ENCODE peak calls at places on chromosomes 5 and 9, in five cellular contexts. K, Y, S, W and F are unnamed samples.

GRCh38 chr5:607541-608285 is 4.4 kb upstream of the CEP72 start:
- DNase-seq in S (no peak), W (no peak), K (no peak), Y (peak; percentile 17), F (no peak)

GRCh38 chr5:72955143-72955767 is 586 bp upstream of the FCHO2 start:
- DNase-seq in Y (peak; percentile 78), W (no peak), K (peak; percentile 91), S (peak; percentile 68), F (no peak)

GRCh38 chr9:8188720-8189407 is 389.3 kb upstream of the DMAC1 start:
- DNase-seq in Y (no peak), S (no peak), W (no peak), K (no peak), F (no peak)

GRCh38 chr9:16899611-16900010 is 29.1 kb upstream of the BNC2 start:
- DNase-seq in W (no peak), S (no peak), K (no peak), Y (no peak), F (no peak)

GRCh38 chr5:39584921-39585320 is 160.1 kb upstream of the DAB2 start:
- DNase-seq in S (no peak), K (no peak), Y (no peak), W (no peak), F (no peak)

GRCh38 chr5:178249191-178249989 is 16.8 kb upstream of the PHYKPL start:
- DNase-seq in S (no peak), Y (no peak), K (no peak), W (peak; percentile 39), F (no peak)

GRCh38 chr5:137220523-137220927 is 278.6 kb downstream of the SPOCK1 start:
- DNase-seq in Y (peak; percentile 30), S (peak; percentile 92), K (no peak), W (no peak), F (no peak)

GRCh38 chr5:147407094-147407681 is 102.7 kb downstream of the DPYSL3 start:
- DNase-seq in W (no peak), S (no peak), Y (no peak), K (no peak), F (no peak)

DNA sequence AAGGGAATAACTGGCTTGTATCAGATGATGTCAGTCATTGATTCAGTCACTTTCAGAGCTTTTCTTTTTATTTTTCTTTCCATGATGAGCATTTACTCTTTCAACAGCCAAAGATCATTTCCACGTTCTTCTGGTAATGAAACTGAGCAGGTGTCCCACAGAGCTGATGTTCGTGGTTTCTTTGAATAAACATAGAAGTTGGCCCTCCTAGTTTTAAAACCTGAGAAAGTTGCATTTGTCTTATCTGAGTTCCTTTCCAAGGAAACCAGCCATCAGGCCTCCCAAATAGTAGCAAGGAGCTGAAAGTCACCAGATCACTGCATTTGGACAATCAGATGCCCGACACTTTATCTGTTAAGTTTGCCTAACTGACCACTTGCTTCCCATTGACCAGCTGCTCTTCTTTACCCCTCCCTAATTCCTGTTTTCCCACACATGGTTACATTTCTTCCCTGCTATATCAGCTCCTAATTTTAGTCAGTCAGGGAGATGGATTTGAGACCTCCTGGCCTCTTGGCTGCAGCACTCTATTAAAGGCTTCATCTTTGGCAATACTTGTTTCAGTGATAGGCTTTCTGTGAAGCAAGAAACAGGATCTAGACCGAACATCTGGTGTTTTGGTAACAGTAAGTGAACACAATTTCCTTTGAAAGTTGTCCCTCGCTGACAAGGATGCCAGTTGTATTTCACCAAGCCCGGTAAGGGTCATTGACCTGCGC is 420.8 kb downstream of the CHSY3 start:
- DNase-seq in Y (no peak), S (no peak), K (no peak), W (no peak), F (no peak)
- H3K27ac ChIP-seq in Y (no peak overlapping the region), S (no peak overlapping the region), K (no peak overlapping the region), W (no peak overlapping the region), F (no peak overlapping the region)

GRCh38 chr5:168939131-168939530 is 360.0 kb upstream of the PANK3 start:
- DNase-seq in S (no peak), K (no peak), Y (no peak), W (no peak), F (no peak)
- H3K36me3 ChIP-seq in S (no peaks in the 10 kb centered on the region), K (no peaks in the 10 kb centered on the region), Y (no peaks in the 10 kb centered on the region), W (no peaks in the 10 kb centered on the region), F (no peaks in the 10 kb centered on the region)

GRCh38 chr9:38622083-38622674 is 1.8 kb upstream of the ANKRD18A start:
- DNase-seq in W (no peak), K (peak; percentile 46), Y (peak; percentile 61), S (no peak), F (no peak)
- H3K27ac ChIP-seq in W (no peak overlapping the region), K (no peak overlapping the region), Y (peak overlapping the region; percentile 95), S (no peak overlapping the region), F (peak overlapping the region; percentile 66)

GRCh38 chr5:132870801-132871200 is 2.7 kb upstream of the LEAP2 start:
- DNase-seq in S (no peak), Y (no peak), W (no peak), K (no peak), F (no peak)

GRCh38 chr5:132873119-132873929 is at the start of gene LEAP2:
- DNase-seq in S (no peak), W (no peak), Y (peak; percentile 63), K (no peak), F (no peak)

GRCh38 chr5:132871885-132872284 is 1.6 kb upstream of the LEAP2 start:
- DNase-seq in Y (no peak), W (no peak), K (no peak), S (no peak), F (no peak)

GRCh38 chr5:132872788-132873118 is 715 bp upstream of the LEAP2 start:
- DNase-seq in W (no peak), Y (no peak), S (no peak), K (no peak), F (no peak)

DNA sequence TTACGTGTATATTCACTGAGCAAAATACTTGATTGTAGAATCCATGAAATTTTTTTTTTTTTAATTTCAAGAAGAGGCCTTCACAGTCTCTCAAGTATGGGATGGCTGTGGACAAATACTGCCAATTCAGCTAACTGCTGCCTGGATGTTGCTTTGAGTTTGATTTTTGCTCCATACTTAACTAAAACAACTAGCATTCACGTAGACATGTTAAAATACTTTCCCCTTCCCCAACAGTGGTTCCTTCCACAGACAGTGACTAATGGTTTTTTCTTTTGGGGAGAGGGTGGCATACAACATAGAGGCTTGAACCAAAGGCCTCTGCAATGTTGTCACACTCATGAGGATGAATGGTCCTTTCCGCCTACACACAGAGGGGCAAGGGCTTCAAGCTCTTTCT is 2.0 kb upstream of the LEAP2 start:
- DNase-seq in W (no peak), S (no peak), Y (no peak), K (no peak), F (no peak)
- H3K36me3 ChIP-seq in W (no peaks in the 10 kb centered on the region), S (peaks cover 20% of the 10 kb centered on the region), Y (no peaks in the 10 kb centered on the region), K (peaks cover 11% of the 10 kb centered on the region), F (peaks cover 13% of the 10 kb centered on the region)

GRCh38 chr9:33374190-33374589 is 28.2 kb downstream of the AQP7 start:
- DNase-seq in K (no peak), S (no peak), Y (no peak), W (no peak), F (no peak)
- H3K27ac ChIP-seq in K (no peak overlapping the region), S (no peak overlapping the region), Y (no peak overlapping the region), W (no peak overlapping the region), F (no peak overlapping the region)

GRCh38 chr5:79636981-79637733 is 24.9 kb downstream of the TENT2 start:
- DNase-seq in S (no peak), K (no peak), W (no peak), Y (no peak), F (no peak)

GRCh38 chr5:79642210-79642609 is 30.0 kb downstream of the TENT2 start:
- DNase-seq in K (no peak), W (no peak), Y (no peak), S (no peak), F (no peak)

GRCh38 chr5:79641414-79641813 is 29.2 kb downstream of the TENT2 start:
- DNase-seq in K (no peak), S (no peak), W (no peak), Y (no peak), F (no peak)

GRCh38 chr5:79640571-79641055 is 28.4 kb downstream of the TENT2 start:
- DNase-seq in K (no peak), W (no peak), Y (no peak), S (no peak), F (no peak)
- H3K36me3 ChIP-seq in K (no peaks in the 10 kb centered on the region), W (peaks cover 5% of the 10 kb centered on the region), Y (no peaks in the 10 kb centered on the region), S (peaks cover 21% of the 10 kb centered on the region), F (peaks cover 19% of the 10 kb centered on the region)

GRCh38 chr5:43312076-43312620 is 1.1 kb downstream of the HMGCS1 start:
- DNase-seq in K (no peak), S (no peak), Y (no peak), W (no peak), F (no peak)
- H3K27ac ChIP-seq in K (no peak overlapping the region), S (peak overlapping the region; percentile 73), Y (peak overlapping the region; percentile 95), W (peak overlapping the region; percentile 97), F (peak overlapping the region; percentile 98)